ENCODE peak calls at places on chromosomes 6 and 20, in six cellular contexts. S, U, O, P, X and F are unnamed samples.

GRCh38 chr6:165186441-165187205 is 122.8 kb downstream of the C6orf118 start:
- DNase-seq in U (no peak), P (no peak), O (no peak), S (no peak), X (no peak), F (no peak)

GRCh38 chr20:24981750-24982149 is 10.8 kb downstream of the APMAP start:
- DNase-seq in P (no peak), S (peak), U (no peak), X (no peak), O (no peak), F (peak)

GRCh38 chr20:56393133-56393472 is 658 bp downstream of the CSTF1 start:
- DNase-seq in P (no peak), U (peak), O (no peak), X (peak), S (no peak), F (no peak)

GRCh38 chr20:33303595-33303994 is 20.6 kb downstream of the BPIFB1 start:
- DNase-seq in O (no peak), X (no peak), P (no peak), S (no peak), U (no peak), F (no peak)

GRCh38 chr20:9068232-9068781 is 580 bp upstream of the PLCB4 start:
- DNase-seq in U (peak), S (peak), O (no peak), P (no peak), X (peak), F (peak)

GRCh38 chr6:109182590-109182989 is 87.3 kb downstream of the CEP57L1 start:
- DNase-seq in P (no peak), S (no peak), X (no peak), O (no peak), U (no peak), F (peak)

GRCh38 chr6:125639621-125640020 is 109.8 kb upstream of the HEY2 start:
- DNase-seq in P (no peak), S (no peak), X (no peak), U (no peak), O (no peak), F (no peak)

GRCh38 chr20:346640-347316 is at the start of gene NRSN2:
- DNase-seq in X (peak), S (peak), U (peak), P (no peak), O (peak), F (peak)

GRCh38 chr6:3322366-3322890 is 63.7 kb downstream of the PSMG4 start:
- DNase-seq in S (peak), X (peak), P (no peak), U (no peak), O (no peak), F (no peak)

GRCh38 chr6:133610271-133610840 is 278.6 kb upstream of the TCF21 start:
- DNase-seq in O (no peak), P (no peak), U (peak), X (no peak), S (no peak), F (no peak)

GRCh38 chr6:31317036-31317435 is 39.9 kb downstream of the HLA-B start:
- DNase-seq in P (no peak), S (no peak), U (no peak), X (no peak), O (no peak), F (no peak)

GRCh38 chr6:16690244-16691142 is 70.8 kb downstream of the ATXN1 start:
- DNase-seq in O (no peak), S (no peak), U (peak), X (no peak), P (no peak), F (no peak)

GRCh38 chr6:21915707-21916399 is 322.3 kb downstream of the SOX4 start:
- DNase-seq in X (no peak), O (no peak), U (peak), S (no peak), P (no peak), F (no peak)

GRCh38 chr6:31701666-31702420 is 1.3 kb downstream of the ABHD16A start:
- DNase-seq in P (no peak), U (peak), O (no peak), X (no peak), S (no peak), F (no peak)

GRCh38 chr20:32536861-32537656 is 48.1 kb downstream of the NOL4L start:
- DNase-seq in P (no peak), X (peak), U (no peak), O (peak), S (no peak), F (no peak)

GRCh38 chr6:154471609-154472362 is 38.7 kb downstream of the CNKSR3 start:
- DNase-seq in O (no peak), X (peak), U (no peak), P (no peak), S (no peak), F (no peak)

GRCh38 chr6:169956580-169956979 is 205.2 kb downstream of the ERMARD start:
- DNase-seq in U (no peak), S (no peak), O (no peak), X (no peak), P (no peak), F (no peak)

GRCh38 chr6:56551409-56552120 is 91.1 kb downstream of the DST start:
- DNase-seq in X (no peak), S (no peak), O (no peak), U (no peak), P (no peak), F (no peak)

GRCh38 chr6:100175814-100176275 is 181.8 kb upstream of the MCHR2 start:
- DNase-seq in U (peak), P (no peak), S (no peak), O (no peak), X (no peak), F (no peak)

GRCh38 chr20:38460040-38460623 is 12.5 kb upstream of the RALGAPB start:
- DNase-seq in X (peak), S (no peak), U (peak), P (no peak), O (no peak), F (no peak)

GRCh38 chr6:23174781-23175361 is 605.5 kb downstream of the HDGFL1 start:
- DNase-seq in S (no peak), O (no peak), P (no peak), X (no peak), U (peak), F (no peak)

GRCh38 chr6:40274058-40274457 is 313.1 kb downstream of the LRFN2 start:
- DNase-seq in S (no peak), X (no peak), P (no peak), U (no peak), O (no peak), F (no peak)

GRCh38 chr20:14583413-14583812 is 246.0 kb upstream of the FLRT3 start:
- DNase-seq in U (peak), S (no peak), O (no peak), P (no peak), X (peak), F (no peak)

GRCh38 chr6:44778513-44778912 is 391.0 kb downstream of the CDC5L start:
- DNase-seq in X (no peak), U (no peak), S (no peak), P (no peak), O (no peak), F (no peak)

GRCh38 chr20:49916146-49917002 is 1.0 kb upstream of the SPATA2 start:
- DNase-seq in X (peak), S (no peak), P (no peak), O (no peak), U (peak), F (no peak)

GRCh38 chr6:80280258-80281010 is 174.0 kb downstream of the BCKDHB start:
- DNase-seq in X (no peak), S (no peak), P (no peak), U (no peak), O (no peak), F (no peak)

GRCh38 chr20:3744806-3745685 is 12.6 kb downstream of the HSPA12B start:
- DNase-seq in S (peak), O (peak), P (no peak), U (peak), X (peak), F (peak)

GRCh38 chr20:38805958-38806854 is 709 bp downstream of the PPP1R16B start:
- DNase-seq in P (no peak), O (peak), U (no peak), S (no peak), X (peak), F (peak)

GRCh38 chr6:167791780-167792478 is 34.8 kb upstream of the AFDN start:
- DNase-seq in O (no peak), U (no peak), X (no peak), P (no peak), S (no peak), F (no peak)

GRCh38 chr6:112938656-112939055 is 591.5 kb downstream of the RFPL4B start:
- DNase-seq in U (peak), S (no peak), X (no peak), P (no peak), O (no peak), F (no peak)

GRCh38 chr6:149170564-149171452 is 146.7 kb upstream of the TAB2 start:
- DNase-seq in U (no peak), S (no peak), P (no peak), O (no peak), X (peak), F (peak)

GRCh38 chr6:71420693-71421328 is 132.2 kb downstream of the OGFRL1 start:
- DNase-seq in P (peak), O (peak), X (peak), U (peak), S (peak), F (peak)

GRCh38 chr6:84052204-84052882 is 18.8 kb downstream of the MRAP2 start:
- DNase-seq in P (no peak), O (no peak), S (peak), U (no peak), X (peak), F (peak)

GRCh38 chr6:97591955-97592354 is 308.9 kb upstream of the MMS22L start:
- DNase-seq in X (no peak), O (no peak), S (no peak), P (no peak), U (no peak), F (no peak)

GRCh38 chr6:46234156-46234556 is 63.4 kb upstream of the ENPP5 start:
- DNase-seq in U (no peak), O (no peak), S (no peak), P (no peak), X (no peak), F (peak)